ENCODE peak calls at places on chromosomes 1 and 21, in five cellular contexts. One of them, this sample, is unnamed. For H3K4me1, the result is how much of the 10 kb centered on the place peaks cover.

GRCh38 chr21:46003575-46004007 is 22.0 kb downstream of the COL6A1 start:
- DNase-seq in GM23248: no peak
- DNase-seq in GM12878: no peak
- DNase-seq in OCI-LY7: no peak
- DNase-seq in ascending aorta: no peak
- DNase-seq in this sample: no peak

GRCh38 chr1:201156819-201157218 is 2.5 kb upstream of the TMEM9 start:
- DNase-seq in GM23248: no peak
- DNase-seq in GM12878: no peak
- DNase-seq in OCI-LY7: no peak
- DNase-seq in ascending aorta: no peak
- DNase-seq in this sample: no peak

GRCh38 chr1:84795213-84795612 is 97.8 kb downstream of the LPAR3 start:
- DNase-seq in GM23248: no peak
- DNase-seq in GM12878: no peak
- DNase-seq in OCI-LY7: no peak
- DNase-seq in ascending aorta: no peak
- DNase-seq in this sample: no peak

GRCh38 chr1:156804572-156805243 is 11.9 kb downstream of the SH2D2A start:
- DNase-seq in GM23248: peak
- DNase-seq in GM12878: no peak
- DNase-seq in OCI-LY7: no peak
- DNase-seq in ascending aorta: no peak
- DNase-seq in this sample: no peak

GRCh38 chr1:33332881-33333280 is 12.0 kb upstream of the A3GALT2 start:
- DNase-seq in GM23248: peak
- DNase-seq in GM12878: no peak
- DNase-seq in OCI-LY7: no peak
- DNase-seq in ascending aorta: peak
- DNase-seq in this sample: no peak

GRCh38 chr1:81846630-81847029 is 45.9 kb downstream of the ADGRL2 start:
- DNase-seq in GM23248: no peak
- DNase-seq in GM12878: no peak
- DNase-seq in OCI-LY7: no peak
- DNase-seq in ascending aorta: no peak
- DNase-seq in this sample: no peak

GRCh38 chr1:67850611-67851075 is 17.4 kb upstream of the GNG12 start:
- DNase-seq in GM23248: peak
- DNase-seq in GM12878: no peak
- DNase-seq in OCI-LY7: no peak
- DNase-seq in ascending aorta: peak
- DNase-seq in this sample: peak

GRCh38 chr1:226722901-226723639 is 16.0 kb downstream of the ITPKB start:
- DNase-seq in GM23248: no peak
- DNase-seq in GM12878: no peak
- DNase-seq in OCI-LY7: no peak
- DNase-seq in ascending aorta: no peak
- DNase-seq in this sample: no peak

GRCh38 chr1:162387226-162388082 is 5.9 kb downstream of the C1orf226 start:
- DNase-seq in GM23248: no peak
- DNase-seq in GM12878: no peak
- DNase-seq in OCI-LY7: no peak
- DNase-seq in ascending aorta: no peak
- DNase-seq in this sample: no peak

GRCh38 chr21:34908424-34909055 is 140.6 kb downstream of the RUNX1 start:
- DNase-seq in GM23248: peak
- DNase-seq in GM12878: no peak
- DNase-seq in OCI-LY7: no peak
- DNase-seq in ascending aorta: no peak
- DNase-seq in this sample: no peak

GRCh38 chr1:201250326-201251011 is 32.8 kb upstream of the PKP1 start:
- DNase-seq in GM23248: no peak
- DNase-seq in GM12878: no peak
- DNase-seq in OCI-LY7: no peak
- DNase-seq in ascending aorta: no peak
- DNase-seq in this sample: no peak

GRCh38 chr1:217139513-217139912 is 416.3 kb upstream of the ESRRG start:
- DNase-seq in GM23248: no peak
- DNase-seq in GM12878: no peak
- DNase-seq in OCI-LY7: no peak
- DNase-seq in ascending aorta: no peak
- DNase-seq in this sample: no peak

GRCh38 chr1:170805957-170806662 is 129.2 kb upstream of the MROH9 start:
- DNase-seq in GM23248: peak
- DNase-seq in GM12878: no peak
- DNase-seq in OCI-LY7: no peak
- DNase-seq in ascending aorta: peak
- DNase-seq in this sample: no peak

GRCh38 chr1:229466887-229467286 is 33.0 kb upstream of the ACTA1 start:
- DNase-seq in GM23248: no peak
- DNase-seq in GM12878: no peak
- DNase-seq in OCI-LY7: no peak
- DNase-seq in ascending aorta: no peak
- DNase-seq in this sample: no peak

GRCh38 chr1:14929547-14930223 is 223.9 kb upstream of the TMEM51 start:
- DNase-seq in GM23248: peak
- DNase-seq in GM12878: no peak
- DNase-seq in OCI-LY7: no peak
- DNase-seq in ascending aorta: no peak
- DNase-seq in this sample: no peak

GRCh38 chr1:207964195-207964966 is 53.5 kb upstream of the CD34 start:
- DNase-seq in GM23248: peak
- DNase-seq in GM12878: no peak
- DNase-seq in OCI-LY7: no peak
- DNase-seq in ascending aorta: no peak
- DNase-seq in this sample: no peak

GRCh38 chr1:215418876-215419442 is 148.1 kb upstream of the KCTD3 start:
- DNase-seq in GM23248: no peak
- DNase-seq in GM12878: no peak
- DNase-seq in OCI-LY7: no peak
- DNase-seq in ascending aorta: no peak
- DNase-seq in this sample: no peak

GRCh38 chr1:26538480-26539412 is 9.2 kb downstream of the RPS6KA1 start:
- DNase-seq in GM23248: peak
- DNase-seq in GM12878: no peak
- DNase-seq in OCI-LY7: peak
- DNase-seq in ascending aorta: no peak
- DNase-seq in this sample: no peak

GRCh38 chr1:1839311-1839965 is 51.4 kb downstream of the GNB1 start:
- DNase-seq in GM23248: peak
- DNase-seq in GM12878: no peak
- DNase-seq in OCI-LY7: no peak
- DNase-seq in ascending aorta: no peak
- DNase-seq in this sample: no peak

GRCh38 chr1:11930571-11931445 is 3.7 kb upstream of the PLOD1 start:
- DNase-seq in GM23248: peak
- DNase-seq in GM12878: no peak
- DNase-seq in OCI-LY7: no peak
- DNase-seq in ascending aorta: no peak
- DNase-seq in this sample: peak

GRCh38 chr1:29900727-29901126 is 664.4 kb downstream of the PTPRU start:
- DNase-seq in GM23248: no peak
- DNase-seq in GM12878: no peak
- DNase-seq in OCI-LY7: no peak
- DNase-seq in ascending aorta: no peak
- DNase-seq in this sample: no peak

GRCh38 chr1:25430073-25430665 is 528 bp upstream of the MACO1 start:
- DNase-seq in GM23248: peak
- DNase-seq in GM12878: no peak
- DNase-seq in OCI-LY7: peak
- DNase-seq in ascending aorta: peak
- DNase-seq in this sample: peak

GRCh38 chr21:41659791-41660560 is 106.9 kb downstream of the RIPK4 start:
- DNase-seq in GM23248: peak
- DNase-seq in GM12878: no peak
- DNase-seq in OCI-LY7: no peak
- DNase-seq in ascending aorta: peak
- DNase-seq in this sample: no peak

GRCh38 chr1:45326627-45327591 is at the start of gene HPDL:
- DNase-seq in GM23248: peak
- DNase-seq in GM12878: no peak
- DNase-seq in OCI-LY7: peak
- DNase-seq in ascending aorta: peak
- DNase-seq in this sample: peak

GRCh38 chr1:52159033-52159789 is 17.3 kb downstream of the ZFYVE9 start:
- DNase-seq in GM23248: peak
- DNase-seq in GM12878: no peak
- DNase-seq in OCI-LY7: no peak
- DNase-seq in ascending aorta: no peak
- DNase-seq in this sample: no peak

GRCh38 chr1:155133799-155134281 is 1.8 kb upstream of the SLC50A1 start:
- DNase-seq in GM23248: no peak
- DNase-seq in GM12878: no peak
- DNase-seq in OCI-LY7: no peak
- DNase-seq in ascending aorta: no peak
- DNase-seq in this sample: no peak

DNA sequence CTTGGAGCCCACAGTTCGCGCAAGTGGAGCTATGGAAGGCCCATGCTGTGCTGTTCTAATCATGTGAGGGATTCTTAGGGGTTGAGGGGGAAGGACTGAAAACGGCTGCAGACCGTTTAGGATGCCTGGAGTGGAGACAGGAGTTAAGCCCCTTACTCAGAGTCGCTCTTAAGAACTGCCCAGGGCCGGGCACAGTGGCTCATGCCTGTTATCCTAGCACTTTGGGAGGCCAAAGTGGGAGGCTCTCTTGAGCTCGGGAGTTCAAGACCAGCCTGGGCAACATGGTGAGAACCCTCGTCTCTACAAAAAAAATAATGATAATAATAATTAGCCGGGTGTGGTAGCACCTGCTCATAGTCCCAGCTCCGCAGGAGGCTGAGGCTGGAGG is 1.1 kb downstream of the ZNF672 start:
- DNase-seq in GM23248: no peak
- DNase-seq in GM12878: no peak
- DNase-seq in OCI-LY7: no peak
- DNase-seq in ascending aorta: no peak
- DNase-seq in this sample: no peak
- H3K4me1 ChIP-seq in GM23248: under half
- H3K4me1 ChIP-seq in GM12878: under half
- H3K4me1 ChIP-seq in OCI-LY7: under half
- H3K4me1 ChIP-seq in ascending aorta: under half
- H3K4me1 ChIP-seq in this sample: under half

GRCh38 chr1:176531896-176532892 is 69.2 kb downstream of the PAPPA2 start:
- DNase-seq in GM23248: no peak
- DNase-seq in GM12878: no peak
- DNase-seq in OCI-LY7: no peak
- DNase-seq in ascending aorta: no peak
- DNase-seq in this sample: peak
- H3K4me1 ChIP-seq in GM23248: under half
- H3K4me1 ChIP-seq in GM12878: under half
- H3K4me1 ChIP-seq in OCI-LY7: under half
- H3K4me1 ChIP-seq in ascending aorta: under half
- H3K4me1 ChIP-seq in this sample: under half

GRCh38 chr1:178266619-178267066 is 172.7 kb downstream of the RASAL2 start:
- DNase-seq in GM23248: no peak
- DNase-seq in GM12878: no peak
- DNase-seq in OCI-LY7: no peak
- DNase-seq in ascending aorta: no peak
- DNase-seq in this sample: no peak
- H3K4me1 ChIP-seq in GM23248: under half
- H3K4me1 ChIP-seq in GM12878: under half
- H3K4me1 ChIP-seq in OCI-LY7: under half
- H3K4me1 ChIP-seq in ascending aorta: under half
- H3K4me1 ChIP-seq in this sample: under half

GRCh38 chr21:44872266-44872567 is 1.3 kb downstream of the PTTG1IP start:
- DNase-seq in GM23248: no peak
- DNase-seq in GM12878: no peak
- DNase-seq in OCI-LY7: peak
- DNase-seq in ascending aorta: no peak
- DNase-seq in this sample: no peak
- H3K4me1 ChIP-seq in GM23248: under half
- H3K4me1 ChIP-seq in GM12878: under half
- H3K4me1 ChIP-seq in OCI-LY7: under half
- H3K4me1 ChIP-seq in ascending aorta: under half
- H3K4me1 ChIP-seq in this sample: under half

This sample was measured in pancreas.